ENCODE peak calls at places on chromosomes 1 and 21, in seven cellular contexts. A, K, Z, M, V, O and H are unnamed samples.

GRCh38 chr1:214808845-214809460 is 206.0 kb downstream of the CENPF start:
- DNase-seq in V (peak), M (no peak), Z (no peak), O (no peak), K (peak), A (no peak), H (peak)

GRCh38 chr1:214364335-214364734 is 83.4 kb downstream of the SMYD2 start:
- DNase-seq in K (peak), A (no peak), Z (no peak), M (no peak), O (no peak), V (peak), H (peak)

GRCh38 chr1:161020573-161021167 is at the start of gene F11R:
- DNase-seq in V (peak), Z (peak), K (peak), M (no peak), A (no peak), O (peak), H (no peak)

GRCh38 chr1:72286401-72286800 is 4.1 kb upstream of the NEGR1 start:
- DNase-seq in A (no peak), V (no peak), M (no peak), Z (no peak), K (no peak), O (no peak), H (no peak)

GRCh38 chr1:161082996-161083742 is 6.2 kb downstream of the NECTIN4 start:
- DNase-seq in K (peak), Z (no peak), V (peak), A (peak), M (peak), O (peak), H (peak)

GRCh38 chr1:92484472-92485373 is 2.0 kb downstream of the GFI1 start:
- DNase-seq in Z (peak), K (peak), V (peak), M (no peak), O (peak), A (no peak), H (peak)

GRCh38 chr1:201713093-201713810 is 115.7 kb upstream of the IPO9 start:
- DNase-seq in Z (peak), A (peak), V (peak), O (peak), M (peak), K (peak), H (peak)

GRCh38 chr1:14661220-14661619 is 62.7 kb downstream of the KAZN start:
- DNase-seq in O (no peak), Z (no peak), M (no peak), A (no peak), K (peak), V (no peak), H (peak)

GRCh38 chr1:181391297-181391905 is 91.9 kb upstream of the CACNA1E start:
- DNase-seq in A (no peak), M (no peak), K (no peak), Z (no peak), V (peak), O (no peak), H (no peak)

GRCh38 chr1:156103521-156103947 is 11.0 kb upstream of the LMNA start:
- DNase-seq in Z (peak), M (no peak), V (peak), A (no peak), O (peak), K (peak), H (peak)

GRCh38 chr1:171212607-171213347 is 27.7 kb downstream of the FMO2 start:
- DNase-seq in O (no peak), A (no peak), V (no peak), Z (no peak), K (no peak), M (no peak), H (no peak)

GRCh38 chr1:2232916-2233438 is 4.9 kb downstream of the SKI start:
- DNase-seq in V (no peak), O (peak), K (peak), M (no peak), A (no peak), Z (no peak), H (no peak)

GRCh38 chr1:30638086-30638485 is 85.3 kb downstream of the MATN1 start:
- DNase-seq in M (no peak), K (no peak), V (no peak), Z (no peak), O (no peak), A (no peak), H (no peak)

GRCh38 chr1:228782662-228783414 is 47.6 kb downstream of the RHOU start:
- DNase-seq in M (no peak), O (no peak), K (peak), A (no peak), V (no peak), Z (no peak), H (peak)

GRCh38 chr1:86925742-86926141 is 11.3 kb downstream of the HS2ST1 start:
- DNase-seq in Z (no peak), A (no peak), K (no peak), V (no peak), M (no peak), O (no peak), H (no peak)

GRCh38 chr1:33097137-33097611 is 16.2 kb downstream of the AZIN2 start:
- DNase-seq in A (no peak), M (no peak), V (no peak), O (no peak), Z (no peak), K (peak), H (peak)

GRCh38 chr1:188371295-188371806 is 1542.6 kb downstream of the PLA2G4A start:
- DNase-seq in M (no peak), A (no peak), Z (no peak), K (no peak), O (no peak), V (no peak), H (no peak)

GRCh38 chr21:35046223-35046690 is 2.8 kb downstream of the RUNX1 start:
- DNase-seq in O (no peak), Z (no peak), V (no peak), M (no peak), K (no peak), A (no peak), H (no peak)

GRCh38 chr1:220221670-220222069 is 50.6 kb downstream of the RAB3GAP2 start:
- DNase-seq in K (no peak), Z (no peak), M (no peak), V (no peak), A (no peak), O (no peak), H (no peak)

GRCh38 chr21:38751379-38752050 is 54.2 kb upstream of the ETS2 start:
- DNase-seq in Z (peak), K (peak), V (no peak), O (no peak), M (no peak), A (no peak), H (peak)

GRCh38 chr1:65360654-65361053 is 51.3 kb downstream of the DNAJC6 start:
- DNase-seq in A (no peak), M (no peak), O (no peak), K (no peak), V (no peak), Z (no peak), H (no peak)

GRCh38 chr1:65924471-65924870 is 131.8 kb downstream of the PDE4B start:
- DNase-seq in M (peak), K (peak), Z (no peak), A (peak), O (no peak), V (no peak), H (peak)

GRCh38 chr1:226937940-226938725 is 2.0 kb upstream of the COQ8A start:
- DNase-seq in V (no peak), O (no peak), Z (no peak), A (no peak), K (no peak), M (no peak), H (no peak)

GRCh38 chr1:74504125-74505065 is 8.0 kb downstream of the LRRC53 start:
- DNase-seq in M (peak), K (peak), O (no peak), Z (peak), A (no peak), V (peak), H (peak)

GRCh38 chr1:22120469-22120790 is 22.5 kb downstream of the WNT4 start:
- DNase-seq in V (no peak), K (no peak), Z (no peak), O (no peak), A (no peak), M (no peak), H (no peak)

GRCh38 chr1:156146749-156147405 is 6.5 kb upstream of the SEMA4A start:
- DNase-seq in K (no peak), M (no peak), Z (no peak), A (no peak), O (peak), V (no peak), H (peak)

GRCh38 chr1:109482796-109483638 is 688 bp upstream of the ATXN7L2 start:
- DNase-seq in V (no peak), K (no peak), A (no peak), O (peak), M (no peak), Z (peak), H (no peak)

GRCh38 chr1:53541263-53541625 is 82.0 kb downstream of the DMRTB1 start:
- DNase-seq in O (peak), Z (no peak), A (no peak), V (no peak), M (no peak), K (no peak), H (no peak)

GRCh38 chr1:53540604-53541262 is 81.5 kb downstream of the DMRTB1 start:
- DNase-seq in M (no peak), O (peak), V (no peak), K (no peak), Z (no peak), A (no peak), H (no peak)

GRCh38 chr1:53543130-53543770 is 84.1 kb downstream of the DMRTB1 start:
- DNase-seq in V (no peak), Z (no peak), M (no peak), A (no peak), O (peak), K (no peak), H (no peak)

GRCh38 chr1:53542551-53542950 is 83.4 kb downstream of the DMRTB1 start:
- DNase-seq in Z (no peak), O (peak), M (no peak), V (no peak), K (no peak), A (no peak), H (no peak)

GRCh38 chr1:53541761-53542550 is 82.8 kb downstream of the DMRTB1 start:
- DNase-seq in K (peak), A (peak), M (peak), O (peak), Z (no peak), V (peak), H (peak)
- TF ChIP-seq CTCF in K (peak), A (peak), M (peak), O (no peak), Z (no peak), V (peak), H (no peak)

GRCh38 chr21:33948951-33949444 is 33.4 kb upstream of the ATP5PO start:
- DNase-seq in M (no peak), K (no peak), V (peak), O (no peak), A (no peak), Z (no peak), H (no peak)
- H3K4me3 ChIP-seq in M (no peak), K (no peak), V (no peak), O (no peak), A (no peak), Z (no peak), H (no peak)

GRCh38 chr21:25639922-25640670 is 1.0 kb downstream of the JAM2 start:
- DNase-seq in Z (peak), K (no peak), O (peak), A (no peak), M (no peak), V (peak), H (peak)

GRCh38 chr21:25638634-25639166 is 358 bp upstream of the JAM2 start:
- DNase-seq in Z (no peak), A (no peak), M (no peak), O (no peak), K (peak), V (no peak), H (peak)

GRCh38 chr21:25640671-25641292 is 1.7 kb downstream of the JAM2 start:
- DNase-seq in Z (no peak), V (no peak), M (no peak), O (no peak), A (no peak), K (no peak), H (no peak)

GRCh38 chr21:25637846-25638245 is 1.2 kb upstream of the JAM2 start:
- DNase-seq in Z (no peak), V (no peak), K (no peak), A (no peak), M (no peak), O (no peak), H (no peak)

DNA sequence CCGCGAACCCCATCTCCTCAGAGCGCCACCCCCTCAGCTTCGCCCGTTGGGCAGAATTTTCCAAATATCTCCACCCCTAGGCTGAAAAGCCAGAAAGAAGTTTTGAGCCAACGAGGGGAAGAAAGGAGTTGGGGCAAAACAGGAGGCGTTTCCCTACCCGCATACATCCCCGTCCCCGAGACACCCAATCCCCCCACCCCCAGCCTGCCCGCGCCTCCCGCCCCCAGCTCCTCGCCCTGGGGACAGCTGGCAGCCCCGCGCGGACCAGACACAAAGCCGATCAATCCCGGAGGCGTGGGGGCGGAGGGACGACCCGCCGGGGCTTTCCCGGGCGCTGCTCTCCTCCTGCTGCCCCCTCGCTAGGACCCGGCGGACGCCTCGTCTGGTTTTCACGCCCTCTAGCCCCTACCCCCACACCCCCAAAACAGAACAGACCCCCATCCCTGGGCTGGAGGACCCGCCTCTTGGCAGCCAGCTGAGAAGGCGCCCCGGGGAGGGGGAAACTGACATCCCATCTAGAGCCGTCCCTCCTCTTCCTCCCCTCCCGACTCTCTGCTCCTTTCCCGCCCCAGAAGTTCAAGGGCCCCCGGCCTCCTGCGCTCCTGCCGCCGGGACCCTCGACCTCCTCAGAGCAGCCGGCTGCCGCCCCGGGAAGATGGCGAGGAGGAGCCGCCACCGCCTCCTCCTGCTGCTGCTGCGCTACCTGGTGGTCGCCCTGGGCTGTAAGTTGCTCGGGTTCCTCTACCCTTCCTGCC is at the start of gene JAM2:
- DNase-seq in O (peak), M (no peak), Z (peak), V (peak), K (peak), A (no peak), H (no peak)
- TF ChIP-seq CTCF in O (no peak), M (peak), Z (no peak), V (peak), K (no peak), A (peak), H (peak)

GRCh38 chr21:37072988-37073416 is at the start of the genes PIGP and TTC3:
- DNase-seq in M (peak), O (peak), K (peak), Z (peak), A (peak), V (peak), H (peak)
- H3K4me3 ChIP-seq in M (peak), O (peak), K (peak), Z (peak), A (peak), V (peak), H (peak)